ENCODE peak calls at places on chromosome 18, in ten cellular contexts. L, H, Z, E, N, T, B, P, Q and A are unnamed samples.

GRCh38 chr18:45619062-45619825 is 4.0 kb downstream of the SLC14A2 start:
- DNase-seq in P (peak), T (no peak), H (no peak), N (no peak), Q (no peak), B (no peak), E (peak), Z (no peak), L (no peak), A (no peak)

GRCh38 chr18:60024857-60025256 is 125.1 kb downstream of the PMAIP1 start:
- DNase-seq in N (no peak), L (no peak), B (no peak), P (no peak), E (no peak), H (no peak), Z (no peak), T (no peak), Q (no peak), A (no peak)

GRCh38 chr18:70288171-70288850 is 534 bp upstream of the SOCS6 start:
- DNase-seq in L (no peak), E (peak), B (no peak), Z (peak), H (peak), N (peak), P (peak), Q (no peak), T (no peak), A (peak)

GRCh38 chr18:58762781-58763171 is 91.5 kb downstream of the MALT1 start:
- DNase-seq in E (no peak), Z (no peak), Q (no peak), B (no peak), T (no peak), P (no peak), L (no peak), H (no peak), N (no peak), A (no peak)

GRCh38 chr18:25349131-25349925 is 2.6 kb downstream of the ZNF521 start:
- DNase-seq in H (peak), Z (peak), B (no peak), T (no peak), N (no peak), P (peak), L (no peak), E (peak), Q (no peak), A (peak)

GRCh38 chr18:35122586-35123224 is 81.5 kb downstream of the MAPRE2 start:
- DNase-seq in B (no peak), H (no peak), P (no peak), N (no peak), T (peak), E (no peak), L (peak), Q (no peak), Z (no peak), A (no peak)

GRCh38 chr18:40037386-40037785 is 1917.6 kb upstream of the PIK3C3 start:
- DNase-seq in Q (no peak), H (no peak), L (no peak), E (no peak), P (no peak), Z (no peak), T (no peak), B (no peak), N (no peak), A (no peak)

GRCh38 chr18:2147866-2148265 is 423.4 kb downstream of the METTL4 start:
- DNase-seq in Q (peak), E (peak), B (no peak), P (peak), H (no peak), L (no peak), T (no peak), Z (no peak), N (peak), A (no peak)

GRCh38 chr18:42137671-42138375 is 182.8 kb downstream of the PIK3C3 start:
- DNase-seq in N (no peak), L (no peak), E (no peak), P (no peak), Z (no peak), T (no peak), H (no peak), Q (no peak), B (no peak), A (no peak)

GRCh38 chr18:8477615-8478014 is 131.6 kb upstream of the RAB12 start:
- DNase-seq in B (no peak), L (no peak), H (no peak), Z (no peak), N (no peak), T (no peak), E (no peak), Q (no peak), P (no peak), A (no peak)

GRCh38 chr18:36186461-36187137 is 698 bp upstream of the MOCOS start:
- DNase-seq in L (no peak), E (peak), N (peak), H (no peak), P (peak), B (no peak), Q (peak), T (no peak), Z (no peak), A (peak)

GRCh38 chr18:42509702-42510424 is 554.8 kb downstream of the PIK3C3 start:
- DNase-seq in E (no peak), P (no peak), Q (no peak), T (no peak), L (no peak), N (no peak), B (no peak), H (no peak), Z (no peak), A (no peak)

GRCh38 chr18:62183578-62184195 is 3.2 kb downstream of the PIGN start:
- DNase-seq in B (no peak), Q (peak), E (no peak), Z (peak), P (no peak), T (peak), L (no peak), H (peak), N (peak), A (no peak)

GRCh38 chr18:7273301-7273911 is 42.5 kb downstream of the LRRC30 start:
- DNase-seq in E (peak), L (no peak), B (peak), N (peak), H (peak), P (peak), Q (peak), T (no peak), Z (peak), A (peak)

GRCh38 chr18:74540689-74541421 is 6.6 kb downstream of the CNDP1 start:
- DNase-seq in L (peak), P (no peak), B (no peak), Q (no peak), E (no peak), Z (peak), N (no peak), T (no peak), H (no peak), A (no peak)

GRCh38 chr18:24727685-24728084 is 267.2 kb downstream of the HRH4 start:
- DNase-seq in Z (no peak), Q (no peak), E (no peak), H (no peak), P (no peak), N (no peak), B (no peak), L (no peak), T (no peak), A (no peak)

GRCh38 chr18:78406743-78407455 is 572.7 kb upstream of the SALL3 start:
- DNase-seq in N (peak), L (no peak), Q (no peak), Z (no peak), P (no peak), H (no peak), E (no peak), B (no peak), T (no peak), A (no peak)

GRCh38 chr18:68542818-68543217 is 172.1 kb downstream of the TMX3 start:
- DNase-seq in H (no peak), L (no peak), E (no peak), Z (no peak), P (no peak), N (no peak), Q (no peak), B (no peak), T (no peak), A (no peak)

GRCh38 chr18:37547196-37547595 is 18.4 kb downstream of the CELF4 start:
- DNase-seq in P (no peak), Z (no peak), N (no peak), Q (no peak), T (no peak), B (no peak), E (no peak), H (no peak), L (peak), A (no peak)

GRCh38 chr18:21361297-21361880 is 119.4 kb downstream of the GREB1L start:
- DNase-seq in Z (no peak), L (no peak), N (no peak), E (no peak), P (no peak), H (no peak), B (no peak), Q (no peak), T (no peak), A (no peak)

GRCh38 chr18:22031581-22031980 is 137.8 kb upstream of the GATA6 start:
- DNase-seq in Z (no peak), L (no peak), T (no peak), N (no peak), Q (no peak), P (no peak), H (no peak), E (no peak), B (no peak), A (no peak)

GRCh38 chr18:47975701-47976100 is 45.2 kb upstream of the SMAD2 start:
- DNase-seq in N (no peak), H (no peak), L (no peak), E (no peak), P (no peak), T (no peak), B (no peak), Q (no peak), Z (no peak), A (no peak)

GRCh38 chr18:12883003-12883683 is 894 bp downstream of the PTPN2 start:
- DNase-seq in Z (no peak), E (no peak), B (no peak), T (no peak), N (no peak), P (no peak), Q (no peak), L (no peak), H (peak), A (no peak)

GRCh38 chr18:46324556-46324955 is 220.4 kb downstream of the HAUS1 start:
- DNase-seq in H (no peak), B (no peak), T (no peak), E (no peak), Q (peak), Z (peak), N (no peak), L (no peak), P (no peak), A (no peak)

GRCh38 chr18:58991127-58991798 is 126.6 kb downstream of the ZNF532 start:
- DNase-seq in E (no peak), H (peak), L (no peak), T (no peak), N (no peak), Z (peak), Q (peak), P (no peak), B (no peak), A (no peak)

GRCh38 chr18:54947115-54947514 is 12.1 kb downstream of the CCDC68 start:
- DNase-seq in Z (no peak), L (no peak), B (no peak), P (no peak), N (peak), E (no peak), Q (no peak), H (peak), T (no peak), A (no peak)

GRCh38 chr18:62131305-62131909 is 55.4 kb downstream of the PIGN start:
- DNase-seq in H (peak), P (peak), Z (peak), T (peak), L (no peak), E (no peak), N (peak), B (no peak), Q (peak), A (no peak)

GRCh38 chr18:70036771-70037452 is 89.2 kb upstream of the CD226 start:
- DNase-seq in L (no peak), B (no peak), H (no peak), Q (no peak), N (no peak), E (no peak), P (no peak), Z (no peak), T (no peak), A (no peak)

GRCh38 chr18:3912705-3913104 is 462.7 kb downstream of the TGIF1 start:
- DNase-seq in B (no peak), N (no peak), E (no peak), L (no peak), T (no peak), P (no peak), H (no peak), Z (peak), Q (no peak), A (no peak)

GRCh38 chr18:35756506-35757117 is 175.1 kb downstream of the GALNT1 start:
- DNase-seq in L (no peak), P (no peak), B (no peak), Q (peak), E (no peak), H (peak), N (peak), Z (peak), T (peak), A (no peak)

GRCh38 chr18:74489631-74490030 is 6.5 kb upstream of the CNDP2 start:
- DNase-seq in Z (peak), B (no peak), E (no peak), L (no peak), N (no peak), T (no peak), H (no peak), Q (no peak), P (no peak), A (no peak)

GRCh38 chr18:75441921-75442320 is 14.4 kb upstream of the SMIM21 start:
- DNase-seq in H (no peak), L (no peak), N (no peak), Q (no peak), T (no peak), P (no peak), E (no peak), Z (no peak), B (no peak), A (no peak)

GRCh38 chr18:63177822-63178525 is 141.6 kb downstream of the BCL2 start:
- DNase-seq in N (peak), Z (no peak), E (no peak), B (no peak), T (no peak), L (no peak), H (no peak), Q (no peak), P (no peak), A (no peak)

GRCh38 chr18:29488617-29489016 is 1311.7 kb upstream of the CDH2 start:
- DNase-seq in N (no peak), P (no peak), E (no peak), B (no peak), Z (peak), T (no peak), L (no peak), Q (no peak), H (no peak), A (no peak)

GRCh38 chr18:36265035-36265434 is 32.5 kb upstream of the FHOD3 start:
- DNase-seq in N (no peak), Q (no peak), Z (no peak), E (no peak), B (no peak), P (no peak), H (no peak), L (no peak), T (no peak), A (no peak)

GRCh38 chr18:54612237-54612636 is 21.2 kb downstream of the DYNAP start:
- DNase-seq in B (no peak), E (no peak), T (no peak), Z (no peak), P (no peak), Q (peak), N (peak), L (no peak), H (no peak), A (no peak)

GRCh38 chr18:76805221-76805620 is 17.1 kb upstream of the ZNF236 start:
- DNase-seq in P (no peak), B (no peak), E (no peak), H (peak), Q (peak), Z (peak), T (no peak), N (no peak), L (no peak), A (no peak)

GRCh38 chr18:67463829-67464228 is 52.7 kb downstream of the DSEL start:
- DNase-seq in Q (peak), P (no peak), Z (no peak), N (no peak), B (no peak), T (no peak), H (peak), E (no peak), L (no peak), A (no peak)

GRCh38 chr18:46771141-46771540 is 14.3 kb upstream of the ST8SIA5 start:
- DNase-seq in P (no peak), N (no peak), E (no peak), Z (no peak), Q (no peak), B (no peak), L (no peak), T (no peak), H (no peak), A (no peak)

DNA sequence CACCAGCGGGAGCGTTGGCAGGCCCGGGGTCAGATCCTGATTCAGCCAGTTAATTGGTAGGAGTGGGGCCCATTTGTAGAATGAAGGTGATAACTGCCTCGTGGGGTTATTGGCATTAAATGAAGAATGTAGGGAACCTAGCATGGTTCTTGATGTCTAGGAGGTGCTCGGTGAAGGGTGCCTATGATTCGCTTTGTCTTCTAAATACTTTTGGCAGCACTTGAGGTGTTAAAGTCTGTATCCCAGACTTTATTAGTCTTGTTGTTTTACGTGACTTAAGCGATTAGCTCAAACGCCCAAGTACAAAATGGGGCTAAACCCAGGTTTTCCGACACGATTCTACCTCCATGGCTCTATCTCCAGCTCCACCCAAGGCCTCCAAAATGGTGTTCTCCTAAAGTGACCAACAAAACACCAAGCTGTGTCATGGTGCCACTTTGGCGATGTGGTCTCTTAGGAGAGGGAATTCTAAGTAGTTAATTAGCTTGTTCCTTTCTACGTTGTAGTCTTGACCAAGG is 980 bp upstream of the PPP4R1 start:
- DNase-seq in B (no peak), H (no peak), Q (no peak), E (no peak), N (no peak), T (no peak), Z (no peak), P (no peak), L (no peak), A (no peak)
- TF ChIP-seq CTCF in B (no peak), H (no peak), Q (no peak), E (no peak), N (no peak), T (no peak), Z (no peak), P (no peak), L (no peak), A (no peak)

DNA sequence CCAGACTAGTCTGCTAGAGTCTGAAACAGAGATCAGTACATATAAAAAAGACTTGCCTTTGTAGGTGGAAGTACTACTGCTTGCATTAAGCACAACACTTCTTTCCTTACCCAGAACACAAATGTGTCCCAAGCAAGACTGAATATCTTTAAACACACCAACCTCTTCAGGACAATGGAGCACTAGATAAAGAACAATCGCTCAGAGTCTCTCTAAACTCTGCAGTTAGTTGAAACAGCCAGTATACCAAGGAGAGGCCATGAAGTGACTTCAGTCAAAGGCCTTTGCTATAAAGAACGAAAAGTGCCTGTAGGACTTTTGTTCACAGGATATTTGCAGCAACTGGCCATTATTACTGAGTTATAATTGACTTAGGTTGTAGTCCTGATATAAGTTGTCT is 9.9 kb upstream of the B4GALT6 start:
- DNase-seq in B (no peak), Q (no peak), T (no peak), L (no peak), E (no peak), H (no peak), P (no peak), Z (no peak), N (no peak), A (no peak)
- H3K27ac ChIP-seq in B (no peak), Q (no peak), T (no peak), L (no peak), E (no peak), H (no peak), P (no peak), Z (no peak), N (no peak), A (no peak)

DNA sequence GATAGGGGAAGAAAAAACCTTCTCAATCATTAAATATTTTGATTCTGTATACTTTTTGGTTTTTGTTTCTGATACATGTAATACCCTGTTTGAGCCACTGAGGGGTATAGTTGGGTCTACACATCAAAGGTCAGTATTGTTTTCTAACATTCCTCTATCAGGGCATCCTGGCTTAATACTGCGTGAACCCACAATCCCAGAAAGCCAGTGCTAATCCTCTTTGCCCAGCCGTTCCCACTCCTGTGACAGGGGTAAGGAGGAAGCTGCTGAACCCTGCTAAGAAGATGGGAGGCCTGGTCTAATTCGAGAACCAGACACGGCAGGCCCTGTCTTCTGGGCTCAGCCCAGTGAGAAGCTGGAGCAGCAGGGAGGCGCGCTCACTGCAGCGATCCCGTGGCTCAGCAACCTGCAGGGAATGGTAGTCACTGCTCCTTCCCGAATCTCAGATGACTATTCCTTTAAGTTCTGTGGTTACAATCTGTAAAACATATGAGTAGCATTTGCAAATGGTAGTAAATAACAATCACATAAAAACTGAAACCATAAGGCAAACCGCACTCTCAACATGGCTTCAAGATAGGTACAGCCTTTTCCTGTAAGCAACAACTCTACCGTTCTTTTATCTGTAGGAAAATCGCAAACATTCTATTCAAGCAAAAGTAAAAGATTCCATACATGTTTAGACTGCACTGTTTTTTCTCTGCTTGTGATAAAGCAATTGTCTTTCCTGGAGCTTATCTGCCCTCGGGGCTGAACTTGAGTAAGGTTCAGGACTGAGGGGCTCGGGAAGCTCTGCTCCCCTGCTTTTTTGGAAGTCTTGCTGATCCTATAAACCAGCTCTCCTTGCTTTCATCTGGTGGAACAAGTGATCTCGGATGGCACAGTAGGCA is 87.0 kb downstream of the EPB41L3 start:
- DNase-seq in E (no peak), N (no peak), Z (peak), P (no peak), H (peak), Q (no peak), B (no peak), L (no peak), T (peak), A (no peak)
- TF ChIP-seq CTCF in E (peak), N (no peak), Z (peak), P (peak), H (peak), Q (no peak), B (peak), L (peak), T (peak), A (no peak)

GRCh38 chr18:23570912-23571504 is 15.3 kb downstream of the NPC1 start:
- DNase-seq in P (no peak), T (no peak), E (no peak), H (no peak), Z (no peak), Q (no peak), L (no peak), N (no peak), B (no peak), A (no peak)
- H3K27ac ChIP-seq in P (no peak), T (no peak), E (no peak), H (no peak), Z (no peak), Q (no peak), L (peak), N (no peak), B (no peak), A (no peak)

GRCh38 chr18:80154293-80154692 is 45.2 kb downstream of the ADNP2 start:
- DNase-seq in E (no peak), Q (no peak), P (no peak), T (peak), L (no peak), B (no peak), Z (peak), H (peak), N (no peak), A (no peak)
- TF ChIP-seq CTCF in E (peak), Q (peak), P (peak), T (peak), L (peak), B (peak), Z (peak), H (peak), N (peak), A (peak)

GRCh38 chr18:57585421-57585820 is 1.1 kb downstream of the FECH start:
- DNase-seq in L (no peak), N (no peak), E (no peak), T (no peak), Z (peak), B (no peak), Q (peak), P (no peak), H (no peak), A (no peak)
- H3K27ac ChIP-seq in L (peak), N (no peak), E (no peak), T (no peak), Z (no peak), B (no peak), Q (no peak), P (no peak), H (no peak), A (peak)

GRCh38 chr18:11398625-11399024 is 210.8 kb upstream of the SLC35G4 start:
- DNase-seq in L (no peak), Q (no peak), P (no peak), N (no peak), T (no peak), Z (peak), E (no peak), B (no peak), H (no peak), A (no peak)
- TF ChIP-seq CTCF in L (peak), Q (peak), P (no peak), N (no peak), T (no peak), Z (peak), E (no peak), B (no peak), H (no peak), A (no peak)